ENCODE peak calls at places on chromosomes 1 and 21, in ten cellular contexts. D, R, Y, U, O, E, C, J, L and M are unnamed samples.

GRCh38 chr1:109253803-109254620 is 4.7 kb downstream of the CELSR2 start:
- DNase-seq in U (no peak), C (no peak), J (no peak), R (no peak), O (no peak), L (peak; percentile 35), E (no peak), D (no peak), Y (peak; percentile 48), M (no peak)

GRCh38 chr21:43609501-43610340 is 49.6 kb downstream of the HSF2BP start:
- DNase-seq in D (peak; percentile 84), E (peak; percentile 73), U (no peak), Y (peak; percentile 82), C (peak; percentile 90), O (no peak), R (peak; percentile 87), J (peak; percentile 65), L (peak; percentile 85), M (peak; percentile 81)

GRCh38 chr1:156281281-156282142 is 1.1 kb downstream of the SMG5 start:
- DNase-seq in Y (peak; percentile 57), E (no peak), R (no peak), C (peak; percentile 78), J (no peak), O (no peak), L (peak; percentile 53), U (no peak), D (no peak), M (peak; percentile 44)

GRCh38 chr1:182575540-182576149 is 13.4 kb downstream of the RNASEL start:
- DNase-seq in U (no peak), Y (peak; percentile 72), R (peak; percentile 70), C (no peak), L (peak; percentile 85), J (no peak), O (no peak), D (no peak), E (no peak), M (peak; percentile 75)

GRCh38 chr1:230160957-230161771 is 94.1 kb downstream of the GALNT2 start:
- DNase-seq in E (no peak), U (no peak), C (no peak), J (peak; percentile 13), R (peak; percentile 67), D (no peak), Y (peak; percentile 26), O (no peak), L (no peak), M (peak; percentile 48)

GRCh38 chr1:204920511-204920910 is 49.8 kb downstream of the NFASC start:
- DNase-seq in Y (peak; percentile 10), U (no peak), C (no peak), O (no peak), R (peak; percentile 35), E (peak; percentile 25), J (no peak), L (no peak), D (no peak), M (no peak)

GRCh38 chr21:22791986-22792560 is 1793.9 kb downstream of the NCAM2 start:
- DNase-seq in O (peak; percentile 16), J (peak; percentile 30), L (peak; percentile 62), R (no peak), E (no peak), C (peak; percentile 88), U (no peak), D (no peak), Y (peak; percentile 24), M (peak; percentile 77)

GRCh38 chr1:94713472-94714141 is 106.5 kb upstream of the SLC44A3 start:
- DNase-seq in J (peak; percentile 52), C (no peak), D (peak; percentile 61), O (no peak), L (peak; percentile 95), Y (peak; percentile 97), E (peak; percentile 98), U (no peak), R (peak; percentile 98), M (peak; percentile 83)

GRCh38 chr1:110524311-110525249 is 5.6 kb upstream of the KCNA10 start:
- DNase-seq in R (peak; percentile 41), U (peak; percentile 21), J (peak; percentile 40), O (peak; percentile 48), L (peak; percentile 68), E (no peak), Y (peak; percentile 14), D (peak; percentile 38), C (peak; percentile 72), M (peak; percentile 52)

GRCh38 chr1:110515896-110516295 is 3.1 kb downstream of the KCNA10 start:
- DNase-seq in E (no peak), R (peak; percentile 15), L (no peak), U (no peak), J (no peak), O (no peak), C (no peak), Y (no peak), D (no peak), M (no peak)

GRCh38 chr1:110515041-110515440 is 3.9 kb downstream of the KCNA10 start:
- DNase-seq in R (no peak), Y (no peak), J (no peak), U (no peak), L (no peak), E (no peak), C (no peak), O (no peak), D (no peak), M (no peak)

GRCh38 chr1:110523011-110523410 is 4.0 kb upstream of the KCNA10 start:
- DNase-seq in E (peak; percentile 70), C (no peak), U (no peak), L (no peak), J (no peak), O (no peak), D (no peak), R (no peak), Y (no peak), M (no peak)

GRCh38 chr1:110519125-110519810 is at the start of gene KCNA10:
- DNase-seq in O (no peak), L (no peak), U (no peak), J (no peak), D (no peak), C (no peak), R (no peak), Y (no peak), E (no peak), M (no peak)
- H3K27me3 ChIP-seq in O (peaks cover 4% of the 10 kb centered on the region), L (peaks cover 28% of the 10 kb centered on the region), U (no peaks in the 10 kb centered on the region), J (peaks cover 4% of the 10 kb centered on the region), D (no peaks in the 10 kb centered on the region), C (no peaks in the 10 kb centered on the region), R (peaks cover 2% of the 10 kb centered on the region), Y (no peaks in the 10 kb centered on the region), E (no peaks in the 10 kb centered on the region), M (peaks cover 65% of the 10 kb centered on the region)

DNA sequence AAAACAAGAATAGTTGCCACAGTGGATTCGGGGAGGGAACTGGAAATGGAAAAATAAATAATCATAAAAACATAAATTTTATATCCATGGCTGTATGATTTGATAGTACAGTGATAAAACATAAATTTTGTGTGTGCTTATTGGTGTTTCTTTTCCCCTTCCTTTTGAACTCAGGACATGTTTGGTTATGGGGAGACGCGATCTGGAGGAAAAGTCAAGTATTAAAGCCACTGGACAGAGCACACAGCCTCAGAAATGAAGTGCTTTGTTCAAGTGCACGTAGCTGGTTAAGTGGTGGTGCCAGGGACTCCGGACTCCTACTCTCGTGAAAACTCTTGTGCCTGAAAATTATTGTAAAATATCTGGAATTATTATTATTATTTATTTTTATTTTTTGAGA is 9.7 kb upstream of the HMGCS2 start:
- DNase-seq in C (no peak), E (no peak), J (no peak), L (no peak), O (no peak), Y (no peak), D (no peak), U (no peak), R (no peak), M (no peak)
- H3K27me3 ChIP-seq in C (no peaks in the 10 kb centered on the region), E (no peaks in the 10 kb centered on the region), J (no peaks in the 10 kb centered on the region), L (no peaks in the 10 kb centered on the region), O (no peaks in the 10 kb centered on the region), Y (peaks cover 2% of the 10 kb centered on the region), D (no peaks in the 10 kb centered on the region), U (peaks cover 8% of the 10 kb centered on the region), R (no peaks in the 10 kb centered on the region), M (no peaks in the 10 kb centered on the region)

GRCh38 chr1:36977736-36978314 is 56.5 kb downstream of the GRIK3 start:
- DNase-seq in L (no peak), E (no peak), U (no peak), D (no peak), R (no peak), Y (no peak), J (no peak), O (no peak), C (peak; percentile 16), M (no peak)

GRCh38 chr1:36973056-36973455 is 61.3 kb downstream of the GRIK3 start:
- DNase-seq in R (no peak), L (no peak), Y (no peak), O (no peak), E (no peak), J (no peak), C (no peak), D (no peak), U (no peak), M (no peak)

GRCh38 chr1:36971832-36972231 is 62.5 kb downstream of the GRIK3 start:
- DNase-seq in U (no peak), L (no peak), D (no peak), E (no peak), O (no peak), J (no peak), Y (no peak), R (no peak), C (no peak), M (no peak)

GRCh38 chr1:36981126-36981525 is 53.2 kb downstream of the GRIK3 start:
- DNase-seq in L (no peak), R (no peak), J (no peak), D (no peak), E (no peak), C (no peak), U (no peak), O (no peak), Y (no peak), M (no peak)

DNA sequence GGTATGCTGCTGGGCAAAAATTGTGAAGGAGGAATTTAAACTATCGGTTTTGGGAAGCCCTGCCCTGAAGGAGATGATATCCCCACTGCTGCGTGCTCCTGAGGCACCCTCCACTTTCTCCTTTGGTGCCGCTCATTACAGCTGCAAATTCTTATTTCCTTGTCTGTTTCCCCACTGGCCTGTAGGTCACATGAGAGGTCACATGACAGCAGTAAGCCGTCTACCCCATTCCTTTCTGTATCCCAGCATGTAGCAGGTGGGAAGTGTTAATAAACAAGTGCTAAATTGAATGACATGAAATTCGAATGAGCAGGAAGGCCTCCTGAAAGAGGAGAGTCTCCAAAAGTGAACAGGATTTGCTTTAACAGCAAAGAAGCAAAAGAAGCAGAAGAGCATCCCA is 58.7 kb downstream of the GRIK3 start:
- DNase-seq in E (no peak), Y (no peak), C (no peak), L (no peak), O (no peak), D (no peak), J (no peak), U (no peak), R (no peak), M (no peak)
- H3K27me3 ChIP-seq in E (peaks cover 2% of the 10 kb centered on the region), Y (no peaks in the 10 kb centered on the region), C (no peaks in the 10 kb centered on the region), L (no peaks in the 10 kb centered on the region), O (no peaks in the 10 kb centered on the region), D (no peaks in the 10 kb centered on the region), J (no peaks in the 10 kb centered on the region), U (no peaks in the 10 kb centered on the region), R (no peaks in the 10 kb centered on the region), M (peaks cover 5% of the 10 kb centered on the region)

DNA sequence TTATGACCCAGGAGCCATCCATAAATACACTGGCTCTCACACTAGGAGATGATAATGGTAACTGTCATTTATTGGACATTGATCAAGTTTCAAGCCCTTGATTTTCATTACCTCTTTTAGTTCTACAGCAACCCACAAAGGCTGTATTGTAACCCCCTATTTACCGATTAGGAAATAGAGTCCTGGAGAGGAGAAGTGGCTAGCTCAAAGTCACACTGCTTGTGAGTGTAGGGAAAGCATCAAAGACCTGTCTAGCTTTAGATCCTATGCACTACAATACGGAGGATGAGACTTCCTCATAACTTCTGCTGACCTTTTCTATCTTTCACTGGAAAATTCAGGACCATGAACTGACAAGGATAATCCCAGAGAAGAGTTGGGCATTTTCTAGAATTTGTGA is 115.2 kb downstream of the LMX1A start:
- DNase-seq in L (no peak), O (no peak), E (no peak), R (no peak), C (no peak), Y (no peak), U (no peak), D (no peak), J (no peak), M (no peak)
- H3K27me3 ChIP-seq in L (peaks cover 81% of the 10 kb centered on the region), O (peaks cover 5% of the 10 kb centered on the region), E (peaks cover 1% of the 10 kb centered on the region), R (peaks cover 13% of the 10 kb centered on the region), C (peaks cover 39% of the 10 kb centered on the region), Y (no peaks in the 10 kb centered on the region), U (peaks cover 15% of the 10 kb centered on the region), D (no peaks in the 10 kb centered on the region), J (no peaks in the 10 kb centered on the region), M (peaks cover 60% of the 10 kb centered on the region)